ENCODE peak calls at places on chromosome X, in eight cellular contexts. E is AG09309, C is lower leg skin, G is osteocyte, P is ascending aorta, Q is AG04450, V is bronchial epithelial cell, N is adrenal gland. L is an unnamed sample.

GRCh38 chrX:15594371-15594770 is 6.4 kb downstream of the ACE2 start:
- DNase-seq in E (no peak), C (no peak), G (no peak), P (no peak), Q (no peak), V (no peak), N (no peak), L (no peak)

GRCh38 chrX:19846995-19847790 is 40.2 kb downstream of the SH3KBP1 start:
- DNase-seq in E (peak), C (peak), G (no peak), P (no peak), Q (peak), V (peak), N (peak), L (no peak)

GRCh38 chrX:103475381-103475780 is 43.9 kb downstream of the RAB40A start:
- DNase-seq in E (no peak), C (no peak), G (no peak), P (no peak), Q (no peak), V (peak), N (no peak), L (no peak)

GRCh38 chrX:17082831-17083230 is 136.4 kb downstream of the REPS2 start:
- DNase-seq in E (no peak), C (no peak), G (no peak), P (no peak), Q (no peak), V (peak), N (no peak), L (no peak)

GRCh38 chrX:357693-358471 is 28.8 kb downstream of the PPP2R3B start:
- DNase-seq in E (no peak), C (no peak), G (no peak), P (no peak), Q (no peak), V (peak), N (no peak), L (no peak)

GRCh38 chrX:39654183-39654925 is 443.4 kb downstream of the BCOR start:
- DNase-seq in E (no peak), C (no peak), G (no peak), P (no peak), Q (no peak), V (no peak), N (no peak), L (no peak)

GRCh38 chrX:103658681-103659433 is 27.6 kb downstream of the MORF4L2 start:
- DNase-seq in E (no peak), C (no peak), G (no peak), P (no peak), Q (no peak), V (no peak), N (no peak), L (no peak)

GRCh38 chrX:43813898-43814297 is 68.4 kb downstream of the MAOB start:
- DNase-seq in E (no peak), C (no peak), G (no peak), P (no peak), Q (no peak), V (no peak), N (no peak), L (no peak)

GRCh38 chrX:38275615-38276014 is 51.7 kb downstream of the RPGR start:
- DNase-seq in E (peak), C (no peak), G (no peak), P (no peak), Q (peak), V (peak), N (no peak), L (no peak)

GRCh38 chrX:140510895-140511295 is 6.0 kb upstream of the SOX3 start:
- DNase-seq in E (no peak), C (no peak), G (no peak), P (no peak), Q (no peak), V (no peak), N (no peak), L (no peak)

GRCh38 chrX:135632353-135632752 is 81.1 kb upstream of the CT45A1 start:
- DNase-seq in E (no peak), C (no peak), G (no peak), P (no peak), Q (no peak), V (no peak), N (no peak), L (no peak)
- TF ChIP-seq CTCF in E (no peak), C (no peak), G (no peak), P (no peak), Q (no peak), V (no peak), N (no peak), L (no peak)

GRCh38 chrX:47807548-47807947 is 29.2 kb upstream of the ZNF81 start:
- DNase-seq in E (no peak), C (no peak), G (no peak), P (no peak), Q (no peak), V (no peak), N (no peak), L (no peak)
- TF ChIP-seq CTCF in E (no peak), C (no peak), G (no peak), P (no peak), Q (no peak), V (no peak), N (no peak), L (no peak)

GRCh38 chrX:122739770-122740169 is 444.3 kb upstream of the GRIA3 start:
- DNase-seq in E (no peak), C (no peak), G (no peak), P (no peak), Q (no peak), V (peak), N (no peak), L (no peak)
- TF ChIP-seq CTCF in E (peak), C (no peak), G (no peak), P (no peak), Q (no peak), V (peak), N (no peak), L (no peak)

GRCh38 chrX:1506916-1507315 is 30.1 kb downstream of the P2RY8 start:
- DNase-seq in E (no peak), C (no peak), G (peak), P (no peak), Q (no peak), V (no peak), N (no peak), L (peak)

GRCh38 chrX:1511829-1512228 is 25.2 kb downstream of the P2RY8 start:
- DNase-seq in E (no peak), C (no peak), G (peak), P (no peak), Q (no peak), V (no peak), N (no peak), L (no peak)

GRCh38 chrX:1502853-1503252 is 34.1 kb downstream of the P2RY8 start:
- DNase-seq in E (no peak), C (no peak), G (no peak), P (no peak), Q (no peak), V (no peak), N (no peak), L (no peak)

GRCh38 chrX:1511150-1511549 is 25.8 kb downstream of the P2RY8 start:
- DNase-seq in E (no peak), C (no peak), G (no peak), P (no peak), Q (no peak), V (no peak), N (no peak), L (no peak)

DNA sequence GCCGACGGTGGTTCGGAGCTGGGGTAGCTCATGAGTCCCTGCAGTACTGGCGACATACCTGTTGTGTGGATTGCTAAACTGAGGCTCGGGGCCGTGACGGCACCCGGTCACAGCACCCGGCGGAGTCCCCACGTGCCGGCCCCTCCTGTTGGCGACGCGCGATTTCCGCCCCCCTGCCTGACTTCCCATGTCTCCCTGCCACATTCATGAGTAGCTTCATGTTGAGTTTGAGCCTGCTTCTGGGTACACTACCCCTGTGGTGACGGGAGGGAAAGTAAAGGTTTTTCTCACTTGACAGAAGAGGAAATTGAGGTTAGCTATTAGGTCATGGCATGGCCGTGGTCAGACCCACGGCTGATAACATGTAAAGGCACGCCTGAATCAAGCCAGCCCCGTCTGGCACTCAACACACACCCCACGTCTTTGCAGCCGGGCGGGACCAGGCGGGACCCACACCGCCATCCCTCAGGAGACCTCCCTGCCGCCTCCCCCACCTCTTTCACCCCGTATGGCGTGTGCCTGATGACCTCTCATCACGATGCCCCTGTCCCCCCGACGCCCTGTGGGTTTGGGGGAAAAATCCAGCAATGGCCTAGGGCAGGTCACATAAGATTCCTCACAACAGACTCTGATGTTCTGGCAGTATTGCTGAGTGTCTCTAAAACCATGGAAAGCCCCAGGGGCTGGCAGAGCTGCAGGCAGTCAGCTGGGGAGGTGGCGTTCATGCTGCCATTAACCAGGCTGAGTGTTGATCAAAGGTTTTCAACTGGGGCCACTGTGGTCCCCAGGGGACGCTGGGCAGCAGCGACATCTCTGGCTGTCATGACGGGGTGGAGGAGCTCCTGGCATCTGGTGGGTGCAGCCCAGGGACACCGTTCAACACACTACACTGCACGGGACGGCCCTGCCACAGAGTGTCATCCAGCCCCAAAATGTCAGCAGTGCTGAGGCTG is 29.2 kb downstream of the P2RY8 start:
- DNase-seq in E (no peak), C (no peak), G (peak), P (no peak), Q (no peak), V (no peak), N (no peak), L (peak)
- TF ChIP-seq CTCF in E (no peak), C (no peak), G (no peak), P (no peak), Q (no peak), V (no peak), N (no peak), L (no peak)

GRCh38 chrX:52363247-52363883 is 5.5 kb upstream of the XAGE2 start:
- DNase-seq in E (no peak), C (no peak), G (no peak), P (no peak), Q (no peak), V (no peak), N (no peak), L (no peak)
- TF ChIP-seq CTCF in E (peak), C (no peak), G (no peak), P (no peak), Q (peak), V (no peak), N (no peak), L (no peak)

GRCh38 chrX:71098302-71098701 is 2.7 kb downstream of the FOXO4 start:
- DNase-seq in E (no peak), C (no peak), G (no peak), P (peak), Q (no peak), V (peak), N (peak), L (peak)

GRCh38 chrX:71095555-71095970 is at the start of gene FOXO4:
- DNase-seq in E (peak), C (peak), G (peak), P (peak), Q (peak), V (peak), N (peak), L (peak)

GRCh38 chrX:71095033-71095432 is 618 bp upstream of the FOXO4 start:
- DNase-seq in E (no peak), C (no peak), G (no peak), P (no peak), Q (no peak), V (no peak), N (no peak), L (no peak)

GRCh38 chrX:71096702-71097032 is 1.0 kb downstream of the FOXO4 start:
- DNase-seq in E (no peak), C (no peak), G (no peak), P (no peak), Q (no peak), V (no peak), N (no peak), L (no peak)

GRCh38 chrX:71095971-71096701 is 485 bp downstream of the FOXO4 start:
- DNase-seq in E (no peak), C (no peak), G (no peak), P (no peak), Q (no peak), V (peak), N (peak), L (no peak)
- TF ChIP-seq CTCF in E (no peak), C (no peak), G (no peak), P (no peak), Q (no peak), V (no peak), N (no peak), L (no peak)

GRCh38 chrX:150085881-150086280 is 147.6 kb upstream of the EOLA2 start:
- DNase-seq in E (no peak), C (no peak), G (no peak), P (no peak), Q (no peak), V (peak), N (no peak), L (no peak)
- TF ChIP-seq CTCF in E (no peak), C (no peak), G (no peak), P (no peak), Q (no peak), V (no peak), N (no peak), L (no peak)

DNA sequence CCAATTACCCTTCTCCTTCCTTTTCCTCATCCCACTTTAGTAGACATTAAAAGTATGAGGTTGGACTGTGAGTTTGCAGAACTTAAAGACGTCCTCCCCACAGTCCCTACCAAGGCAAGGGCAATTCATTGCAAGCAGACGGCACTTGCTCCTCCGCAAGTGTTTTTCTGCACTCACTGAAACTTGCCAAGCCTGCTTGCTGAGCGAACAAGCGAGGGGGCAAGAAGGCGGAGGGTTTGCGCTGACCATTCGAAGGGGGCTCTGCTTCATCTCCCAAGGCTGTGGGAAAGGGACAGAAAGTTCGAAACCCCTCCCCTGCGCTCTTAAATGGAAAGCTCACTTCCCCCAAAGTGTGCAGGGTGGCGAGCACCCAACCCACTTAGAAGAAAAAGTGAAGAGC is 1.5 kb downstream of the MID1 start:
- DNase-seq in E (no peak), C (no peak), G (no peak), P (no peak), Q (no peak), V (no peak), N (no peak), L (no peak)
- TF ChIP-seq CTCF in E (no peak), C (no peak), G (no peak), P (no peak), Q (no peak), V (no peak), N (no peak), L (no peak)

GRCh38 chrX:46803140-46803539 is 33.7 kb upstream of the RP2 start:
- DNase-seq in E (no peak), C (no peak), G (no peak), P (no peak), Q (no peak), V (no peak), N (no peak), L (no peak)
- TF ChIP-seq CTCF in E (peak), C (no peak), G (peak), P (no peak), Q (peak), V (peak), N (no peak), L (no peak)